ENCODE peak calls at places on chromosomes 13 and 19, in six cellular contexts. K is IMR-90, S is A549, G is GM12878, R is HCT116, B is K562. H is an unnamed sample.

GRCh38 chr13:32811297-32811800 is 204.9 kb upstream of the KL start:
- DNase-seq in S (no peak), K (no peak), G (peak), B (no peak), R (no peak), H (no peak)

GRCh38 chr13:50457430-50458393 is 385.8 kb downstream of the DLEU7 start:
- DNase-seq in R (no peak), K (no peak), B (no peak), G (no peak), S (no peak), H (no peak)

GRCh38 chr19:39558623-39559117 is 18.7 kb upstream of the EID2 start:
- DNase-seq in K (no peak), G (no peak), R (no peak), B (no peak), S (no peak), H (no peak)

GRCh38 chr13:30806784-30807183 is 71.4 kb downstream of the ALOX5AP start:
- DNase-seq in B (no peak), S (no peak), K (peak), R (no peak), G (no peak), H (peak)

GRCh38 chr19:435707-436412 is 25.0 kb downstream of the SHC2 start:
- DNase-seq in K (no peak), S (no peak), G (no peak), R (no peak), B (no peak), H (no peak)

GRCh38 chr19:35712910-35713845 is 4.6 kb upstream of the KMT2B start:
- DNase-seq in B (no peak), K (no peak), R (no peak), G (peak), S (no peak), H (no peak)

GRCh38 chr13:44368599-44369368 is 4.8 kb upstream of the SERP2 start:
- DNase-seq in R (no peak), G (no peak), S (no peak), B (no peak), K (no peak), H (no peak)

GRCh38 chr19:17121736-17122293 is 46.2 kb downstream of the MYO9B start:
- DNase-seq in B (no peak), S (no peak), R (no peak), K (peak), G (no peak), H (no peak)

GRCh38 chr13:57825066-57825465 is 193.5 kb downstream of the PCDH17 start:
- DNase-seq in G (no peak), K (no peak), R (no peak), B (no peak), S (no peak), H (no peak)

GRCh38 chr13:32837973-32838940 is 178.0 kb upstream of the KL start:
- DNase-seq in R (no peak), B (no peak), K (no peak), G (no peak), S (no peak), H (no peak)

GRCh38 chr13:95059306-95059705 is 241.9 kb downstream of the ABCC4 start:
- DNase-seq in R (no peak), S (no peak), G (no peak), B (no peak), K (no peak), H (no peak)

GRCh38 chr19:7293795-7294570 is at the start of gene INSR:
- DNase-seq in S (peak), K (peak), R (peak), G (peak), B (peak), H (peak)

GRCh38 chr13:55199132-55199531 is 1941.6 kb upstream of the PRR20A start:
- DNase-seq in B (no peak), R (no peak), K (no peak), G (no peak), S (no peak), H (no peak)
- H3K4me2 ChIP-seq in B (no peak), R (no peak), K (no peak), G (no peak), S (no peak), H (no peak)

GRCh38 chr19:4471400-4472173 is 510 bp upstream of the HDGFL2 start:
- DNase-seq in S (peak), B (peak), K (peak), G (peak), R (peak), H (peak)
- TF ChIP-seq POLR2A in S (no peak), B (peak), K (peak), G (peak), R (peak), H (peak)

GRCh38 chr13:39108746-39109145 is 70.5 kb downstream of the NHLRC3 start:
- DNase-seq in S (no peak), B (no peak), G (no peak), R (no peak), K (no peak), H (no peak)

GRCh38 chr13:39110518-39111097 is 72.4 kb downstream of the NHLRC3 start:
- DNase-seq in R (no peak), K (no peak), S (no peak), G (no peak), B (no peak), H (no peak)

GRCh38 chr13:39105110-39105509 is 66.9 kb downstream of the NHLRC3 start:
- DNase-seq in R (no peak), B (no peak), K (no peak), S (no peak), G (no peak), H (peak)

GRCh38 chr13:39106216-39106995 is 68.2 kb downstream of the NHLRC3 start:
- DNase-seq in R (no peak), B (no peak), K (no peak), G (no peak), S (no peak), H (no peak)

GRCh38 chr13:39107484-39108040 is 69.3 kb downstream of the NHLRC3 start:
- DNase-seq in G (no peak), R (no peak), B (no peak), S (no peak), K (no peak), H (no peak)
- H3K4me3 ChIP-seq in G (no peak), R (no peak), B (no peak), S (no peak), K (no peak), H (no peak)

DNA sequence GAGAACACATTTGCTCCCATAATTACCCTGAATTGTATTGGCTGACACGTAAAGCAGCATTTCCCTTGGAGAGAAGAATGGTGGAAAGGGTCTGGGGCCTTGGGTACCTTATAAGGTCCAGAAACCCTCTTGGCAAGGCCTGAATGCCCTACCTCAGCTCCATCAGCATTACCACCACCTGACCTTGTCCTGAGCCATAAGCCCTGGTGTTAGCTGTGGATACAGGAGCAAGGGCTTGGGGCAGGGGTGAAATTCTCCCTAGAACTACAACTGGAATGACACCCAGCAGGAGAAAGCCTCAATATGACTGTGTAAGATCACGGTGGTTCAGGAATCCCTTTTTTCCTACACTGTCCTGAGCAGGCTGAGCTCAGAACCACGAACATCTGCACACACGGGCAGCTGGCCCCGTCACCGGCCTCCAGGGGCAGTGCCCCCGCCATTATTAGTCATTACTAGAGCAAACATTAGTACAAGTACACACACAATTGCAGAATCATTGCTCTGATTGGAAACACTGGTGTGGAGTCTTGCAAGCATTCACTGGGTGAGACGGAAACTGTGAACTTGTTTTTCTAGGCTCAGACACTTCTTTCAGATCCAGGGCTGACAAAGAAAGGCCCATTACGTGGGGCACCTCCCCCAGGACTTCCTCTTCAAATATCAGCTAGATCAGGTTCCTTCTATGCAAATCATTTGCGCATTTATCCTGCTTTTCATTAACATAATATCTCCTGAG is 26.7 kb upstream of the MTIF3 start:
- DNase-seq in B (no peak), S (peak), G (no peak), R (no peak), K (peak), H (peak)
- H3K4me2 ChIP-seq in B (peak), S (peak), G (peak), R (no peak), K (no peak), H (no peak)